ENCODE peak calls at places on chromosomes 12 and 14, in seven cellular contexts. L is HEK293T, B is WTC11, A is K562, I is H1, G is HCT116, J is GM12878. F is an unnamed sample.

GRCh38 chr14:80186301-80186800 is 25.0 kb downstream of the DIO2 start:
- DNase-seq in L (no peak), B (no peak), A (no peak), I (no peak), G (no peak), J (no peak), F (no peak)

GRCh38 chr12:38258411-38258810 is 58.2 kb upstream of the ALG10B start:
- DNase-seq in L (no peak), B (no peak), A (no peak), I (no peak), G (no peak), J (no peak), F (no peak)

GRCh38 chr12:122862872-122863701 is 27.8 kb downstream of the HIP1R start:
- DNase-seq in L (no peak), B (peak; percentile 18), A (no peak), I (no peak), G (no peak), J (no peak), F (peak; percentile 78)

GRCh38 chr14:89531661-89532335 is 114.8 kb upstream of the FOXN3 start:
- DNase-seq in L (no peak), B (no peak), A (no peak), I (no peak), G (no peak), J (no peak), F (no peak)

GRCh38 chr14:59187802-59188460 is 536 bp upstream of the DAAM1 start:
- DNase-seq in L (peak; percentile 31), B (peak; percentile 16), A (peak; percentile 66), I (no peak), G (no peak), J (no peak), F (no peak)

GRCh38 chr14:59870277-59871165 is at the start of gene RTN1:
- DNase-seq in L (peak; percentile 69), B (peak; percentile 71), A (no peak), I (peak; percentile 23), G (no peak), J (no peak), F (no peak)

GRCh38 chr12:29008786-29009185 is 140.3 kb upstream of the FAR2 start:
- DNase-seq in L (no peak), B (no peak), A (no peak), I (no peak), G (no peak), J (no peak), F (no peak)

GRCh38 chr14:64943981-64944520 is 1.5 kb upstream of the GPX2 start:
- DNase-seq in L (no peak), B (no peak), A (no peak), I (no peak), G (no peak), J (no peak), F (no peak)

GRCh38 chr12:6569312-6569711 is 1.2 kb upstream of the NOP2 start:
- DNase-seq in L (no peak), B (no peak), A (no peak), I (no peak), G (no peak), J (no peak), F (no peak)

GRCh38 chr12:5000204-5000603 is 43.5 kb upstream of the KCNA5 start:
- DNase-seq in L (no peak), B (no peak), A (no peak), I (no peak), G (peak; percentile 16), J (no peak), F (no peak)

GRCh38 chr12:119749666-119750065 is 81.7 kb downstream of the PRKAB1 start:
- DNase-seq in L (no peak), B (no peak), A (no peak), I (no peak), G (no peak), J (no peak), F (no peak)
- TF ChIP-seq SP1 in L (no peak), B (no peak), A (no peak), I (no peak), G (no peak), J (no peak), F (no peak)

GRCh38 chr12:2682301-2683282 is 112.2 kb upstream of the FKBP4 start:
- DNase-seq in L (no peak), B (peak; percentile 64), A (no peak), I (no peak), G (peak; percentile 26), J (no peak), F (peak; percentile 59)
- TF ChIP-seq SP1 in L (no peak), B (no peak), A (no peak), I (no peak), G (no peak), J (no peak), F (no peak)

DNA sequence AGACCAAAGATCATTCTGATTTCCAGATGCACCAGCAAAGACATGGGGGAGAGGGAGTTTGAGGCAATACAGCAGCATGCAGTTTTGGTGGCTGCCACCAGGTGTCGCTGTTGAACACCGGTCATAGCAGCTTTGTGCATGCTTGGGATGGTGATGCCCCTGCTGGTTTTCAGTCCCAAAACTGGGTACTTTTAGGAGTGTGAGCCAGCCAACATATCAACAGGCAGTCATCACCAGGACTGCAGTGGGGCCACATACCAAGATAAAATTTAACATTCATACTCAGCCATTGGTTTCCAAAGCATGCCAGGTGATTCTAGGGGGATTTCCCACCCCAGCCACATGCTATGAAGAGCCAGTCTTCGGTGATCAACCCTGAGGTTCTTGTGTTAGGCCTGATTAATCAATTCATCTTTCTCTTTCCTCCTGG is 64.2 kb downstream of the PHETA1 start:
- DNase-seq in L (peak; percentile 71), B (peak; percentile 77), A (peak; percentile 71), I (peak; percentile 61), G (peak; percentile 52), J (no peak), F (no peak)
- TF ChIP-seq SP1 in L (no peak), B (no peak), A (no peak), I (no peak), G (no peak), J (peak; percentile 34), F (no peak)

DNA sequence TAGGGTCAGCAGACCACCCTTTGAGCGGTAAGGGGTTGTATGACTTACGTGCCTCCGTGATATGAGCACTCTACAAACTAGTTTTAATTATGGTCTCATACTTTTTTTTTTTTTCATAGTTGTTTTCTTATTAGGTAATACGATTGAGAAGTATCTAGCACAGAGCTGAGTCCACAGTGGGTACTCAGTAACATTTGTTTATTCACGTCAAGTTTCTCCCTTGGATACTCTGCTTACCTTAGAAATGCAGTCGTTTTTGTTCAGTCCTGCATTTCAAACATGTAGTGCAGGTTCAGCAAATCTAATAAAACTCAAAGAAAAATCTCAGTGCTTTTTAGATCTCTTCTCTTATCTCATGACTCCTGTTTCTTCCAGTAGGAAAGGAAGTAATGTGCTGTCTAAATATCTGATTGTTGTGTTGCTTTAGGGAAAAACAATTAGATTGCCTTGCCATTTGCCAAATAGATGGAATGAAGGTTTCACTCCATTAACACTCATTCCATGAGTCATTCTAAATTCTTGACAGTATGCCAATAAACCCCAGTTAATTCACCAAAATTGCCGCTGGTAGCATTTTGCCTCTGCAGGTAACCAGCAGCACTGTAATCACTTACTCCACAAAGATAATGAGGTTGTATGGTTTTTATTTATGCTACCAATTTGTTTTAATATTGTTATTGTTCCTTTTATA is 118.9 kb downstream of the PTCSC3 start:
- DNase-seq in L (peak; percentile 17), B (no peak), A (no peak), I (no peak), G (peak; percentile 16), J (no peak), F (no peak)
- TF ChIP-seq SP1 in L (no peak), B (no peak), A (no peak), I (no peak), G (no peak), J (no peak), F (no peak)